ENCODE peak calls at places on chromosomes 2 and 18, in six cellular contexts. P, G, N, J, V and F are unnamed samples.

GRCh38 chr2:45776160-45776955 is 124.9 kb downstream of the PRKCE start:
- DNase-seq in G (no peak), P (no peak), N (no peak), J (no peak), V (no peak), F (no peak)

GRCh38 chr2:46512185-46512584 is 32.8 kb downstream of the TMEM247 start:
- DNase-seq in V (no peak), G (no peak), J (no peak), P (no peak), N (no peak), F (peak)

GRCh38 chr2:158953926-158954763 is 14.3 kb upstream of the TANC1 start:
- DNase-seq in V (no peak), P (peak), J (no peak), G (peak), N (peak), F (peak)

GRCh38 chr2:190121971-190122370 is 59.4 kb upstream of the MSTN start:
- DNase-seq in N (no peak), V (no peak), G (no peak), J (no peak), P (peak), F (no peak)

GRCh38 chr2:39664898-39665591 is 672 bp upstream of the TMEM178A start:
- DNase-seq in P (no peak), G (no peak), V (no peak), J (no peak), N (peak), F (no peak)

GRCh38 chr2:127084611-127085031 is 22.3 kb downstream of the BIN1 start:
- DNase-seq in P (no peak), V (no peak), N (no peak), G (no peak), J (no peak), F (no peak)

GRCh38 chr2:239806758-239807434 is 218.2 kb downstream of the NDUFA10 start:
- DNase-seq in G (no peak), J (no peak), V (no peak), P (no peak), N (no peak), F (peak)

GRCh38 chr2:120480346-120480902 is 134.5 kb downstream of the INHBB start:
- DNase-seq in P (no peak), V (no peak), N (no peak), J (no peak), G (no peak), F (no peak)

GRCh38 chr2:232592687-232593407 is 40.6 kb upstream of the EFHD1 start:
- DNase-seq in G (no peak), J (no peak), P (peak), N (no peak), V (no peak), F (no peak)

GRCh38 chr18:77124452-77124922 is 8.1 kb downstream of the MBP start:
- DNase-seq in V (peak), G (no peak), P (no peak), N (no peak), J (no peak), F (no peak)

GRCh38 chr2:69023236-69023635 is 10.3 kb downstream of the ANTXR1 start:
- DNase-seq in N (no peak), P (no peak), J (no peak), G (no peak), V (no peak), F (no peak)

GRCh38 chr2:144479138-144479537 is 40.8 kb downstream of the ZEB2 start:
- DNase-seq in V (no peak), P (no peak), G (no peak), N (no peak), J (no peak), F (no peak)

GRCh38 chr2:225177098-225177497 is 134.8 kb upstream of the DOCK10 start:
- DNase-seq in J (no peak), P (no peak), G (no peak), V (no peak), N (no peak), F (no peak)

GRCh38 chr2:16281451-16282330 is 341.3 kb downstream of the MYCN start:
- DNase-seq in V (peak), P (peak), N (peak), G (peak), J (no peak), F (no peak)

GRCh38 chr2:172968061-172968469 is 107.6 kb upstream of the MAP3K20 start:
- DNase-seq in N (no peak), V (peak), P (no peak), G (peak), J (no peak), F (peak)

GRCh38 chr2:186036862-186037449 is 298.4 kb downstream of the FSIP2 start:
- DNase-seq in G (no peak), N (no peak), P (no peak), V (no peak), J (no peak), F (no peak)

GRCh38 chr2:181058378-181059269 is 78.2 kb downstream of the UBE2E3 start:
- DNase-seq in J (peak), N (peak), V (no peak), P (peak), G (peak), F (no peak)

GRCh38 chr2:217935901-217936684 is 66.7 kb downstream of the TNS1 start:
- DNase-seq in G (no peak), P (no peak), J (no peak), N (no peak), V (no peak), F (no peak)

GRCh38 chr2:189613650-189614420 is 33.2 kb upstream of the SLC40A1 start:
- DNase-seq in J (no peak), P (no peak), N (no peak), G (no peak), V (no peak), F (no peak)

GRCh38 chr2:33136056-33136455 is 189.3 kb downstream of the LTBP1 start:
- DNase-seq in P (no peak), V (no peak), N (no peak), J (no peak), G (no peak), F (no peak)

GRCh38 chr18:26103579-26103978 is 13.2 kb upstream of the SS18 start:
- DNase-seq in G (peak), N (peak), V (no peak), P (no peak), J (no peak), F (no peak)

GRCh38 chr18:68438983-68439382 is 275.9 kb downstream of the TMX3 start:
- DNase-seq in N (no peak), V (no peak), G (peak), J (no peak), P (no peak), F (no peak)

GRCh38 chr2:219045937-219046550 is 4.7 kb upstream of the CFAP65 start:
- DNase-seq in N (no peak), J (no peak), P (peak), V (no peak), G (no peak), F (no peak)

GRCh38 chr2:5587726-5588125 is 104.5 kb upstream of the SOX11 start:
- DNase-seq in V (no peak), G (no peak), P (no peak), J (no peak), N (no peak), F (no peak)
- TF ChIP-seq CTCF in V (no peak), G (no peak), P (no peak), J (no peak), N (no peak), F (no peak)

DNA sequence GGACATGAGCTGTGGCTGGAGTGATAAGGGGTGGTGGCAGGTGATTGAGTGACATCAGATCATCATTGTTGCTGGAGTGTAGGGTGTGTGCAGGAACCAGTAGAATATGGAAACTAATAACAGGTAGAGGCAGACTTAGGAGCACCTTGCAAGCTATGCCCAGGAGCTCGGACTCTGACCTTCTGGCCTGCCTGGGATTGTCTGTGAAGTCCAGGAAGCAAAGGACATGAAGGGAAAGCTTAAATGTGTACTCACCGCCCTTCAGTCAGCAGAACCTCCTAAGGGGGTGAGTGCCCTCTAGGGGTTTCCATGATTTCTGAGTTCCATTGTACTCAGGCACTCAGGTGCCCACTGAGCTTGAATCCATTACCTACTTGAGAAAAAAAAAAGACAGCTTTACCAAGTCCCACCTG is 104.2 kb downstream of the CRIM1 start:
- DNase-seq in J (no peak), V (no peak), P (peak), G (peak), N (no peak), F (no peak)
- TF ChIP-seq CTCF in J (no peak), V (peak), P (peak), G (no peak), N (no peak), F (peak)

GRCh38 chr2:241618296-241618805 is 18.6 kb downstream of the THAP4 start:
- DNase-seq in N (no peak), J (no peak), V (no peak), G (no peak), P (no peak), F (no peak)

GRCh38 chr2:241615522-241616052 is 21.4 kb downstream of the THAP4 start:
- DNase-seq in J (no peak), V (no peak), P (no peak), G (no peak), N (no peak), F (no peak)

GRCh38 chr2:241617431-241618154 is 19.4 kb downstream of the THAP4 start:
- DNase-seq in G (peak), V (no peak), J (peak), N (no peak), P (no peak), F (no peak)

GRCh38 chr2:241615041-241615440 is 21.9 kb downstream of the THAP4 start:
- DNase-seq in G (no peak), V (no peak), J (no peak), N (no peak), P (no peak), F (no peak)

GRCh38 chr2:241616168-241617125 is 20.5 kb downstream of the THAP4 start:
- DNase-seq in V (no peak), P (no peak), N (no peak), G (no peak), J (no peak), F (no peak)
- TF ChIP-seq CTCF in V (no peak), P (no peak), N (no peak), G (no peak), J (no peak), F (no peak)

GRCh38 chr2:37684809-37685208 is 13.4 kb upstream of the CDC42EP3 start:
- DNase-seq in J (no peak), V (no peak), P (no peak), G (no peak), N (no peak), F (no peak)
- TF ChIP-seq CTCF in J (no peak), V (no peak), P (no peak), G (no peak), N (no peak), F (no peak)

GRCh38 chr2:27763907-27764267 is 7.6 kb upstream of the MRPL33 start:
- DNase-seq in G (no peak), P (no peak), V (no peak), J (no peak), N (no peak), F (no peak)
- TF ChIP-seq CTCF in G (no peak), P (no peak), V (no peak), J (no peak), N (no peak), F (no peak)